ENCODE peak calls at places on chromosomes 16 and 17, in seven cellular contexts. V, D, B, S, P, W and Q are unnamed samples.

GRCh38 chr17:30170415-30170987 is 53.9 kb downstream of the NSRP1 start:
- DNase-seq in D (no peak), P (no peak), S (no peak), B (no peak), W (no peak), V (no peak), Q (no peak)

GRCh38 chr16:62383941-62384340 is 347.7 kb upstream of the CDH8 start:
- DNase-seq in V (no peak), P (no peak), D (no peak), S (no peak), W (no peak), B (no peak), Q (no peak)

GRCh38 chr16:57345021-57345420 is 13.6 kb upstream of the CCL22 start:
- DNase-seq in S (no peak), D (no peak), V (no peak), P (no peak), B (no peak), W (no peak), Q (no peak)

GRCh38 chr17:17361543-17362511 is 58.7 kb downstream of the NT5M start:
- DNase-seq in P (no peak), D (no peak), V (no peak), S (no peak), B (no peak), W (peak), Q (no peak)

GRCh38 chr16:51762081-51762995 is 611.3 kb upstream of the SALL1 start:
- DNase-seq in D (peak), P (peak), V (peak), W (peak), S (peak), B (peak), Q (peak)

GRCh38 chr17:48575066-48575582 is 3.0 kb downstream of the HOXB4 start:
- DNase-seq in P (no peak), B (no peak), V (no peak), S (no peak), W (no peak), D (no peak), Q (no peak)

GRCh38 chr17:75352079-75352569 is 53.4 kb downstream of the GRB2 start:
- DNase-seq in S (no peak), W (no peak), P (no peak), D (peak), V (no peak), B (peak), Q (peak)

GRCh38 chr17:58786586-58787295 is 31.1 kb downstream of the PPM1E start:
- DNase-seq in V (no peak), W (no peak), D (no peak), S (no peak), B (peak), P (peak), Q (no peak)

GRCh38 chr16:11665071-11665491 is 3.2 kb upstream of the SNN start:
- DNase-seq in P (no peak), B (no peak), V (no peak), W (no peak), D (no peak), S (peak), Q (no peak)

GRCh38 chr16:58010886-58011285 is 9.7 kb downstream of the USB1 start:
- DNase-seq in P (no peak), S (no peak), B (no peak), W (no peak), V (no peak), D (no peak), Q (no peak)

GRCh38 chr16:30379165-30379783 is 3.1 kb downstream of the SEPTIN1 start:
- DNase-seq in W (no peak), P (no peak), V (no peak), S (no peak), D (no peak), B (no peak), Q (no peak)

GRCh38 chr17:27226611-27227234 is 67.2 kb upstream of the WSB1 start:
- DNase-seq in D (no peak), S (no peak), P (peak), W (no peak), B (no peak), V (no peak), Q (no peak)

GRCh38 chr17:55609737-55610201 is 98.5 kb upstream of the SMIM36 start:
- DNase-seq in V (no peak), S (no peak), W (peak), P (peak), B (no peak), D (no peak), Q (no peak)

GRCh38 chr17:66667090-66667489 is 167.8 kb upstream of the CACNG5 start:
- DNase-seq in S (no peak), V (no peak), B (no peak), D (no peak), P (no peak), W (no peak), Q (no peak)

GRCh38 chr17:32746280-32746679 is 130.6 kb downstream of the MYO1D start:
- DNase-seq in V (no peak), S (no peak), P (no peak), W (no peak), D (no peak), B (no peak), Q (no peak)

GRCh38 chr17:45575126-45575885 is 84.8 kb upstream of the PLEKHM1 start:
- DNase-seq in P (no peak), D (no peak), W (no peak), S (no peak), V (no peak), B (no peak), Q (no peak)

GRCh38 chr16:8694795-8695194 is 20.4 kb downstream of the ABAT start:
- DNase-seq in P (no peak), S (no peak), B (no peak), W (no peak), D (no peak), V (no peak), Q (no peak)

GRCh38 chr17:61809816-61810392 is 53.4 kb downstream of the BRIP1 start:
- DNase-seq in S (no peak), V (no peak), P (peak), D (no peak), W (no peak), B (no peak), Q (no peak)

GRCh38 chr17:36931697-36932382 is 5.4 kb upstream of the LHX1 start:
- DNase-seq in D (peak), P (no peak), B (peak), W (no peak), S (no peak), V (no peak), Q (no peak)

GRCh38 chr17:17851101-17851500 is 14.3 kb upstream of the SREBF1 start:
- DNase-seq in V (no peak), S (no peak), W (no peak), D (no peak), B (no peak), P (no peak), Q (no peak)

GRCh38 chr16:6345090-6345489 is 987.6 kb upstream of the RBFOX1 start:
- DNase-seq in V (no peak), D (no peak), W (no peak), S (no peak), B (no peak), P (no peak), Q (no peak)